ENCODE peak calls at places on chromosomes 6 and 20, in eight cellular contexts. U is left ventricle myocardium inferior; Q is osteoblast; E is upper lobe of right lung; N is Panc1; W is HCT116; R is mammary epithelial cell; F is CD8-positive, alpha-beta T cell. G is an unnamed sample. For H3K36me3, the result is how much of the 10 kb centered on the place peaks cover.

GRCh38 chr6:15365273-15365687 is 119.4 kb downstream of the JARID2 start:
- DNase-seq in U (peak), Q (peak), R (peak), F (peak), W (no peak), E (peak), N (no peak), G (peak)

GRCh38 chr6:96777113-96777512 is 60.2 kb downstream of the GPR63 start:
- DNase-seq in F (no peak), E (no peak), U (no peak), N (no peak), Q (no peak), R (no peak), W (no peak), G (no peak)

GRCh38 chr6:144335914-144336313 is 50.8 kb downstream of the UTRN start:
- DNase-seq in W (peak), E (no peak), N (no peak), R (peak), F (no peak), U (no peak), Q (no peak), G (no peak)

GRCh38 chr20:8996817-8997512 is 71.9 kb upstream of the PLCB4 start:
- DNase-seq in Q (no peak), W (no peak), E (no peak), R (no peak), F (no peak), N (no peak), U (no peak), G (no peak)

GRCh38 chr6:139338845-139339244 is 35.6 kb downstream of the CITED2 start:
- DNase-seq in U (no peak), E (no peak), R (no peak), F (no peak), Q (no peak), W (no peak), N (no peak), G (peak)

GRCh38 chr6:149990109-149990671 is 26.4 kb downstream of the ULBP1 start:
- DNase-seq in F (no peak), W (no peak), E (no peak), U (no peak), Q (no peak), N (no peak), R (no peak), G (no peak)

GRCh38 chr6:149846321-149846720 is 17.8 kb downstream of the LRP11 start:
- DNase-seq in W (no peak), Q (no peak), U (no peak), F (no peak), R (peak), N (no peak), E (peak), G (no peak)

GRCh38 chr6:129009856-129010255 is 126.9 kb downstream of the LAMA2 start:
- DNase-seq in R (no peak), N (no peak), U (no peak), W (no peak), Q (no peak), F (no peak), E (no peak), G (no peak)

GRCh38 chr6:155061381-155061780 is 66.3 kb downstream of the TIAM2 start:
- DNase-seq in F (no peak), W (no peak), Q (no peak), E (no peak), N (no peak), R (no peak), U (no peak), G (no peak)

GRCh38 chr6:15473741-15474161 is 189.1 kb downstream of the DTNBP1 start:
- DNase-seq in U (no peak), Q (no peak), R (peak), F (no peak), N (no peak), W (no peak), E (no peak), G (peak)

GRCh38 chr6:82840571-82840970 is 225.1 kb downstream of the UBE3D start:
- DNase-seq in W (no peak), E (no peak), F (no peak), R (no peak), U (no peak), N (no peak), Q (no peak), G (no peak)

GRCh38 chr6:35048631-35049083 is 92.5 kb downstream of the TCP11 start:
- DNase-seq in E (no peak), Q (peak), F (peak), N (no peak), R (no peak), U (no peak), W (no peak), G (no peak)

GRCh38 chr6:75381878-75382633 is 97.5 kb upstream of the TMEM30A start:
- DNase-seq in R (no peak), Q (no peak), W (no peak), U (no peak), E (no peak), N (no peak), F (no peak), G (no peak)

GRCh38 chr6:116218172-116218633 is 35.7 kb downstream of the TSPYL4 start:
- DNase-seq in F (no peak), W (no peak), N (no peak), Q (no peak), U (no peak), E (no peak), R (no peak), G (no peak)

GRCh38 chr20:8678098-8678776 is 390.6 kb upstream of the PLCB4 start:
- DNase-seq in F (no peak), E (no peak), R (no peak), N (no peak), W (no peak), U (no peak), Q (peak), G (no peak)

GRCh38 chr6:169833258-169833794 is 81.9 kb downstream of the ERMARD start:
- DNase-seq in W (no peak), F (no peak), N (no peak), Q (peak), R (peak), U (no peak), E (no peak), G (no peak)

GRCh38 chr20:51639206-51639832 is 96.8 kb upstream of the NFATC2 start:
- DNase-seq in Q (no peak), N (no peak), U (peak), W (peak), E (no peak), R (peak), F (peak), G (no peak)

GRCh38 chr6:35080821-35081425 is 60.2 kb downstream of the TCP11 start:
- DNase-seq in E (peak), Q (peak), F (no peak), N (no peak), W (no peak), R (peak), U (no peak), G (no peak)

GRCh38 chr6:4647414-4648365 is 128.5 kb upstream of the CDYL start:
- DNase-seq in E (peak), U (peak), R (peak), F (no peak), Q (peak), N (peak), W (peak), G (no peak)

GRCh38 chr6:142944126-142945066 is 580 bp downstream of the HIVEP2 start:
- DNase-seq in U (peak), E (peak), N (no peak), F (peak), Q (peak), R (peak), W (peak), G (peak)

GRCh38 chr6:159700970-159701369 is 7.9 kb upstream of the SOD2 start:
- DNase-seq in E (no peak), R (no peak), Q (no peak), F (no peak), W (no peak), U (no peak), N (no peak), G (no peak)

GRCh38 chr20:48657426-48658197 is 170.2 kb downstream of the PREX1 start:
- DNase-seq in E (peak), R (peak), U (peak), W (peak), F (peak), Q (peak), N (peak), G (no peak)

GRCh38 chr6:68233623-68234022 is 401.5 kb upstream of the ADGRB3 start:
- DNase-seq in F (no peak), R (no peak), E (no peak), N (no peak), Q (no peak), U (no peak), W (no peak), G (no peak)

GRCh38 chr6:132736239-132736638 is 21.5 kb downstream of the VNN2 start:
- DNase-seq in U (no peak), F (no peak), Q (no peak), W (no peak), R (peak), N (no peak), E (no peak), G (no peak)

GRCh38 chr6:79833264-79833663 is 114.1 kb downstream of the ELOVL4 start:
- DNase-seq in F (no peak), R (peak), E (no peak), N (no peak), Q (no peak), U (no peak), W (no peak), G (no peak)

GRCh38 chr6:138455746-138456392 is 43.4 kb downstream of the NHSL1 start:
- DNase-seq in W (peak), N (no peak), U (no peak), Q (no peak), E (no peak), R (peak), F (no peak), G (no peak)

GRCh38 chr6:34742094-34742493 is 15.2 kb upstream of the SNRPC start:
- DNase-seq in U (no peak), Q (no peak), N (no peak), W (no peak), R (no peak), E (no peak), F (no peak), G (no peak)

GRCh38 chr6:52261229-52261628 is 16.9 kb upstream of the IL17F start:
- DNase-seq in E (no peak), W (no peak), F (no peak), R (peak), N (no peak), Q (peak), U (no peak), G (peak)

GRCh38 chr6:53107091-53107490 is 41.5 kb downstream of the GCM1 start:
- DNase-seq in W (no peak), U (no peak), N (no peak), R (peak), Q (peak), E (no peak), F (no peak), G (no peak)

GRCh38 chr20:4830696-4831095 is 109.0 kb downstream of the PRND start:
- DNase-seq in E (no peak), Q (no peak), N (no peak), U (no peak), F (no peak), W (no peak), R (no peak), G (no peak)

GRCh38 chr6:155248021-155249001 is 15.5 kb upstream of the CLDN20 start:
- DNase-seq in W (peak), N (peak), Q (peak), F (no peak), R (peak), E (peak), U (no peak), G (no peak)

GRCh38 chr6:352896-353470 is 38.6 kb upstream of the IRF4 start:
- DNase-seq in N (no peak), E (no peak), R (no peak), U (no peak), F (no peak), W (no peak), Q (no peak), G (no peak)

GRCh38 chr6:50249493-50249892 is 199.8 kb upstream of the DEFB112 start:
- DNase-seq in R (no peak), W (no peak), N (no peak), Q (no peak), U (no peak), F (no peak), E (no peak), G (no peak)

DNA sequence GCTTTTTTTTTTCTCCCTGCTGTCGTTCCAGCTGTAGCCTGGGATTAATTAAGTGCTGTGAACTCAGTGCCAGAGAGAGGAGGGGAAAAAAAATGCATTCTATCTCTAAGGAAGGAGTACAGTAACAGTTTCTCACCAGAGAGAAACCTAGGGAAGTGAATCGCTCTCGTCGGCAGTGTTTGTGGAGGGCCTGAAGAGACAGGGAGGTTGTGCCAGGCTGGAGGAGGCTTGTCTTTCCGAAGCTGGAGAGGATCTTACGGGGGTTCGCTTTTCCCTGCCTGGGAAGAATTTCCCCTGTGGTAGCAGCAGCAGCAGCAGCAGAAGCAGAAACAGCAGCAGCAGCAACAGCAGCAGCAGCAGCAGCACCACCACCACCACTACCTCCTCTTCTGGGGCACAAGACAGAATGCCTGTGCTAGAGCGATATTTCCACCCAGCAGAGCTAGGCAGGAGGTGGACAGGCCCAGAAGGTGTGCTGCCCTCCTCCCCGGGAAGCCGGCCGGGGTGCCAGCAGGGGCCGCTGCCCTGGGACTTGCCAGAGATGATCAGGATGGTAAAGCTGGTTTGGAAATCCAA is 186.5 kb downstream of the PDE7B start:
- DNase-seq in Q (no peak), N (no peak), R (no peak), E (peak), F (no peak), U (peak), W (no peak), G (no peak)
- H3K4me3 ChIP-seq in Q (peak), N (no peak), R (no peak), E (peak), F (no peak), U (peak), W (no peak), G (peak)

GRCh38 chr6:112283621-112284020 is 29.3 kb upstream of the LAMA4 start:
- DNase-seq in F (no peak), Q (no peak), U (no peak), E (no peak), R (no peak), W (no peak), N (no peak), G (no peak)

GRCh38 chr6:112279044-112279916 is 24.9 kb upstream of the LAMA4 start:
- DNase-seq in F (no peak), R (no peak), E (no peak), N (no peak), U (no peak), W (no peak), Q (no peak), G (no peak)

GRCh38 chr6:112284603-112285002 is 30.2 kb upstream of the LAMA4 start:
- DNase-seq in E (no peak), F (no peak), U (no peak), Q (no peak), R (no peak), N (no peak), W (no peak), G (no peak)

GRCh38 chr6:112286010-112286409 is 31.6 kb upstream of the LAMA4 start:
- DNase-seq in W (no peak), Q (no peak), F (peak), N (no peak), R (no peak), E (no peak), U (no peak), G (no peak)

GRCh38 chr6:112282217-112282616 is 27.9 kb upstream of the LAMA4 start:
- DNase-seq in R (peak), Q (peak), U (peak), W (no peak), N (no peak), F (no peak), E (no peak), G (peak)
- TF ChIP-seq CTCF in R (peak), Q (peak), U (peak), W (no peak), N (peak), F (no peak), E (peak), G (peak)

DNA sequence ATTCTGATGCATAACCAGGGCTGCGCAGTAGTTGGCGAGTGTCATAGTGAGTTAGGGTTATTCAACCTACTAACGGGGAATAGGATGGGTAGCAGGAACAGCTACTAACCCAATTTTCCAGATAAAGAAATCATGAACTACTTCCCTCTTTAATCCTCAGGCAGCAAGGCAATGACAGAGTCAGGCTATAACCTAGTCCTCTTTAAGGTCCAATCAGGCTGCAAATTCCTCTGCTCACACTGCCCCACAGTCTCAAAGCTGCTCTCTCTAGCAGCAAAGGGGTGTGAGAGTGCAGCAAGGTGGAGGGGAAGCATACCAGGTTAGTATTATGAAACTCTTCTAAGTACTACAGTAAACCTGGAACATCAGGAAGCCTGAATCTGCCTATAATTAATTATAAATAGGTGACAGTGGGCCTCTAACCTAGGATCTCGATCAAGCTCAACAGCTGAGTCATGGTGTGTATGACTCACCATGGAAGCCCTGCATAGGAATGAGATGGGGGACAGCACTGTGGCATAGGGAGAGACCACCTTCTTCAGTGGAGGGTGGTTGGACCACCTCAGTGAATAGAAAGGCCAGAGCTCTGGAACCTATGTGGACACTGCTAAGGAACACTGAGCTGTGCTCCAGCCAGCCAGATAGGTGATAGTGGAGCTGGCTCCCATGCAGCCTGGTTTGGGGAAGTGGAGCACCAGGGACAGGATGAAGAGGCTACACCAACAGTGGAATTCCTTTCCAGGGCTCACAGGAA is 7.9 kb downstream of the PEX6 start:
- DNase-seq in N (no peak), R (no peak), E (no peak), W (no peak), Q (peak), F (no peak), U (no peak), G (no peak)
- H3K36me3 ChIP-seq in N (under half), R (under half), E (under half), W (under half), Q (under half), F (under half), U (half or more), G (under half)

GRCh38 chr6:81439417-81439816 is 313.1 kb downstream of the TENT5A start:
- DNase-seq in N (no peak), E (no peak), U (no peak), W (no peak), Q (no peak), F (no peak), R (no peak), G (no peak)
- H3K4me3 ChIP-seq in N (no peak), E (no peak), U (no peak), W (no peak), Q (no peak), F (no peak), R (no peak), G (no peak)

DNA sequence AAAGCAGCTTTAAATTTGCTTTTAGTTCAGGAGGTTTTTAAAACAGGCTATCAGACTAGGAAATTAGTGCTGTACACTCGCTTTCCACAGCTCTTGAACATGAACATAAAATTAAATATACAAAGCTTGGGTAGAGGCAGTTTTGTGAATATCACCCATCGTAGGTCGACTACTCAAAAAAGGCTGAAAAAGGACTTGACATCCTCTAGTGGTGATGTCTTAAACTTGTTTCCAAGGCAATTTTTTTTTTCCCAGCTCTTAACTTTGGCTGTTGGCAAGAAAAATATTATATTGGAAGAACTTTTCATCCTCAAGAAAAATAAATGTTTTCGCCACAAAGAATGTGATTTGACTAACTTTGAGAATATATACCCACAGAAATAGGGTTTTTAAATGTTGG is 2.9 kb downstream of the MAP7 start:
- DNase-seq in W (peak), U (no peak), N (peak), Q (peak), F (no peak), R (peak), E (no peak), G (peak)
- TF ChIP-seq CTCF in W (peak), U (peak), N (peak), Q (peak), F (no peak), R (peak), E (peak), G (peak)

GRCh38 chr6:44407951-44408670 is 20.6 kb downstream of the CDC5L start:
- DNase-seq in W (no peak), N (no peak), Q (no peak), F (no peak), R (no peak), U (no peak), E (no peak), G (no peak)
- H3K36me3 ChIP-seq in W (half or more), N (under half), Q (half or more), F (under half), R (under half), U (half or more), E (half or more), G (under half)